ENCODE peak calls at places on chromosomes 16 and 17, in eight cellular contexts. Q is heart left ventricle; O is naive thymus-derived CD4-positive, alpha-beta T cell; T is OCI-LY7; X is uterus; G is right atrium auricular region; Z is CD4-positive, alpha-beta memory T cell; S is gastrocnemius medialis. H is an unnamed sample.

GRCh38 chr17:78674595-78675315 is 97.6 kb upstream of the DNAH17 start:
- DNase-seq in Q (no peak), O (no peak), T (no peak), X (no peak), G (no peak), Z (no peak), S (no peak), H (no peak)

GRCh38 chr17:45264430-45264829 is 2.5 kb upstream of the SPATA32 start:
- DNase-seq in Q (no peak), O (no peak), T (no peak), X (no peak), G (no peak), Z (no peak), S (no peak), H (no peak)

GRCh38 chr16:62018301-62019060 is 17.8 kb downstream of the CDH8 start:
- DNase-seq in Q (no peak), O (no peak), T (no peak), X (no peak), G (no peak), Z (no peak), S (no peak), H (no peak)

GRCh38 chr16:12257926-12258561 is 281.5 kb downstream of the SNX29 start:
- DNase-seq in Q (no peak), O (no peak), T (peak; percentile 85), X (no peak), G (no peak), Z (no peak), S (no peak), H (no peak)

GRCh38 chr17:75404223-75404738 is 1.2 kb downstream of the GRB2 start:
- DNase-seq in Q (peak; percentile 50), O (no peak), T (peak; percentile 83), X (peak; percentile 61), G (peak; percentile 60), Z (peak; percentile 54), S (no peak), H (peak; percentile 46)

GRCh38 chr17:19411641-19412040 is 609 bp downstream of the RNF112 start:
- DNase-seq in Q (no peak), O (no peak), T (no peak), X (no peak), G (no peak), Z (no peak), S (no peak), H (no peak)

GRCh38 chr17:8484465-8484864 is 48.8 kb downstream of the NDEL1 start:
- DNase-seq in Q (no peak), O (no peak), T (no peak), X (no peak), G (no peak), Z (no peak), S (no peak), H (no peak)

GRCh38 chr17:72340836-72341235 is 220.0 kb downstream of the SOX9 start:
- DNase-seq in Q (no peak), O (no peak), T (no peak), X (no peak), G (no peak), Z (no peak), S (no peak), H (no peak)

GRCh38 chr17:33986088-33986487 is 269.0 kb upstream of the CCL2 start:
- DNase-seq in Q (no peak), O (no peak), T (no peak), X (no peak), G (no peak), Z (no peak), S (no peak), H (no peak)

GRCh38 chr17:38728290-38728831 is 1.8 kb upstream of the CISD3 start:
- DNase-seq in Q (no peak), O (no peak), T (peak; percentile 78), X (no peak), G (no peak), Z (peak; percentile 81), S (no peak), H (no peak)

GRCh38 chr17:77581480-77581879 is 377.0 kb upstream of the TNRC6C start:
- DNase-seq in Q (no peak), O (no peak), T (no peak), X (no peak), G (no peak), Z (no peak), S (no peak), H (no peak)

GRCh38 chr16:78274771-78275170 is 175.3 kb downstream of the WWOX start:
- DNase-seq in Q (no peak), O (no peak), T (no peak), X (no peak), G (no peak), Z (no peak), S (no peak), H (no peak)

GRCh38 chr16:78281115-78281514 is 181.7 kb downstream of the WWOX start:
- DNase-seq in Q (no peak), O (no peak), T (no peak), X (no peak), G (no peak), Z (no peak), S (no peak), H (no peak)

GRCh38 chr16:78275420-78275819 is 176.0 kb downstream of the WWOX start:
- DNase-seq in Q (no peak), O (no peak), T (no peak), X (no peak), G (no peak), Z (no peak), S (no peak), H (no peak)

GRCh38 chr16:78278047-78278446 is 178.6 kb downstream of the WWOX start:
- DNase-seq in Q (no peak), O (no peak), T (no peak), X (no peak), G (no peak), Z (no peak), S (no peak), H (no peak)

GRCh38 chr16:78277374-78277773 is 177.9 kb downstream of the WWOX start:
- DNase-seq in Q (no peak), O (no peak), T (no peak), X (no peak), G (no peak), Z (no peak), S (no peak), H (no peak)
- H3K27ac ChIP-seq in Q (no peak overlapping the region), O (no peak overlapping the region), T (no peak overlapping the region), X (no peak overlapping the region), G (no peak overlapping the region), Z (no peak overlapping the region), S (no peak overlapping the region), H (no peak overlapping the region)

DNA sequence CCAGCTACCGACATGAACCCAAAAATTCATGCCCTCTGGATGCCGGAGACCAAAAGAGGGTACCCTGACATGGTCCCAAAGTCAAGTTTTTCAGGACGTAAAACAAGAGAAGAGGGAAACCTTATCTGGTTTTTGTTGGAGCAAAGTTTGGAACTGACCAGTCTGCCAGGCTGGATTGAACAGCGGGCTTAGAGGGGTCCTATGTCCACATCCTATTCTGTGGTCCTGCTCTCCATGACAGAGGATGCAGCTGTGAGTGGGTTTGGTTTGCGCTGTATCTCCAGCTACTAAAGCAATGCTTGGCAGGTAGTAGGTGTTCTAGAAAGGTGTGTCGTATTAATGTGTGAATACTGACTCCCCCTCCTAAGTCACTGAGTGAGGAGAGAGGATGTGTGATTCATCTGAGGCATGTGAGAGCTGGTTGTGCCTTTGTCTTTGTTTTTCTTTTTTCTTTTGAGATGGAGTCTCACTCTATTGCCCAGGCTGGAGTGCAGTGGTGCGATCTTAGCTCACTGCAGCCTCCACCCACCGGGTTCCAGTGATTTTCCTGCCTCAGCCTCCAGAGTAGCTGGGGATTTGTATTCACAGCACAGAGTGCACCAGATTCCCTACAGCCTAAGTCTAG is 31.0 kb downstream of the PMM2 start:
- DNase-seq in Q (no peak), O (no peak), T (no peak), X (no peak), G (no peak), Z (no peak), S (no peak), H (no peak)
- H3K27ac ChIP-seq in Q (no peak overlapping the region), O (no peak overlapping the region), T (no peak overlapping the region), X (no peak overlapping the region), G (no peak overlapping the region), Z (no peak overlapping the region), S (no peak overlapping the region), H (peak overlapping the region; percentile 83)

DNA sequence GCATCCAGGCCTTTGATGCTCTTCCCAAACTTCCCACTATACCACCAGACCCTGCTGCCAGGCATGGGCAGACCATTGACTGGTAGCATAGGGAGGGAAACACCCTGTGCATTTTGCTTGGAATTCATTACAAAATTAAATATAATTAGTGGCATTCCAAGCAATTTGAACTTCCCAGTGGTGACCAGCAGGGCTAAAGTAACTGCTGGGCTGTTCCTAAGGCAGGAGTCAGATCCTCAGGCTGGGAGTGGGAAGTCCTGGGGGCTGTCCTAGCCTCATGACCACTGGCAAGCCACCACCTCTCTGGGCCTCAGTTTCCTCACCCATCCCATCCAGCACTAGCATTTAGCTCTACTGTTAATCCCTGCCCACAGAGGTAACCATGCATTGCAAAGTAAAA is 3.7 kb downstream of the PRR15L start:
- DNase-seq in Q (no peak), O (no peak), T (no peak), X (no peak), G (no peak), Z (no peak), S (no peak), H (no peak)
- H3K27ac ChIP-seq in Q (no peak overlapping the region), O (no peak overlapping the region), T (no peak overlapping the region), X (no peak overlapping the region), G (no peak overlapping the region), Z (no peak overlapping the region), S (no peak overlapping the region), H (no peak overlapping the region)

GRCh38 chr17:50872710-50873424 is 6.7 kb upstream of the TOB1 start:
- DNase-seq in Q (no peak), O (no peak), T (no peak), X (no peak), G (no peak), Z (peak; percentile 50), S (peak; percentile 62), H (no peak)
- H3K27ac ChIP-seq in Q (no peak overlapping the region), O (peak overlapping the region; percentile 3), T (no peak overlapping the region), X (no peak overlapping the region), G (peak overlapping the region; percentile 14), Z (no peak overlapping the region), S (peak overlapping the region; percentile 78), H (no peak overlapping the region)

DNA sequence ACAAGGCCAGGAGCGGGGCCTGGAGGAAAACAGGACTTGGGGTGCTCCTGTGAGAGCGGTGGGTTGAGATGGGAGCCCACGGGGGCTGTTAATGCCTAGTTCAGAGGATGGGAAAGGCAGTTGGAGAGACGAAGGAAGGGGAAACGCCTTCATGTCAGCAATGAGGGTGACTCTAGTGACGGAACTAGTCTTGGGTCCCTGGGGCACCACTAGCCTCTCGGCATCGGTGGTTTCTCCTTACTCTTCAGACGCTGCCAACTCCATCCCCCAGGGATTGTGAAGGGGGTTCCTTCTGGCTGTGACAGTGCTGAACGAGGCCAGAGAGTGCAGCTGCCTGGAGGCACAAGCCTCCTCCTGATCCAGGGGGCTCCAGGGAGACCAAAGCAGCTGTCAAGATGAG is 693 bp upstream of the CAMTA2 start:
- DNase-seq in Q (peak; percentile 54), O (no peak), T (peak; percentile 47), X (peak; percentile 40), G (peak; percentile 62), Z (no peak), S (no peak), H (no peak)
- H3K27ac ChIP-seq in Q (peak overlapping the region; percentile 84), O (peak overlapping the region; percentile 99), T (peak overlapping the region; percentile 48), X (peak overlapping the region; percentile 91), G (peak overlapping the region; percentile 96), Z (peak overlapping the region; percentile 85), S (peak overlapping the region; percentile 94), H (peak overlapping the region; percentile 90)

GRCh38 chr16:28587386-28587785 is 9.5 kb downstream of the SULT1A2 start:
- DNase-seq in Q (no peak), O (no peak), T (no peak), X (no peak), G (no peak), Z (no peak), S (no peak), H (no peak)
- H3K27ac ChIP-seq in Q (no peak overlapping the region), O (no peak overlapping the region), T (no peak overlapping the region), X (no peak overlapping the region), G (no peak overlapping the region), Z (no peak overlapping the region), S (no peak overlapping the region), H (no peak overlapping the region)